ENCODE peak calls at places on chromosomes 5 and 9, in five cellular contexts. H, S, P, I and T are unnamed samples.

GRCh38 chr5:103744159-103744558 is 181.6 kb upstream of the NUDT12 start:
- DNase-seq in H (no peak), S (no peak), P (no peak), I (peak; percentile 46), T (no peak)

GRCh38 chr5:112479418-112479817 is 60.3 kb upstream of the EPB41L4A start:
- DNase-seq in H (no peak), S (no peak), P (no peak), I (peak; percentile 54), T (no peak)

GRCh38 chr9:87280421-87280820 is 217.2 kb upstream of the DAPK1 start:
- DNase-seq in H (no peak), S (no peak), P (no peak), I (peak; percentile 92), T (no peak)

GRCh38 chr5:1330146-1330846 is 14.6 kb downstream of the CLPTM1L start:
- DNase-seq in H (peak; percentile 61), S (peak; percentile 94), P (no peak), I (no peak), T (no peak)

GRCh38 chr5:122112063-122112462 is 17.3 kb upstream of the ZNF474 start:
- DNase-seq in H (no peak), S (no peak), P (no peak), I (no peak), T (peak; percentile 11)

GRCh38 chr9:32783168-32783891 is at the start of gene TMEM215:
- DNase-seq in H (no peak), S (no peak), P (no peak), I (no peak), T (peak; percentile 7)

GRCh38 chr9:76634356-76635054 is 129.7 kb upstream of the PCA3 start:
- DNase-seq in H (no peak), S (no peak), P (no peak), I (peak; percentile 81), T (peak; percentile 59)

GRCh38 chr5:53479656-53480473 is 564 bp upstream of the FST start:
- DNase-seq in H (peak; percentile 39), S (peak; percentile 52), P (peak; percentile 29), I (peak; percentile 73), T (peak; percentile 52)

GRCh38 chr9:76638001-76638400 is 126.2 kb upstream of the PCA3 start:
- DNase-seq in H (no peak), S (no peak), P (no peak), I (no peak), T (no peak)

GRCh38 chr5:119678351-119679028 is 49.1 kb downstream of the FAM170A start:
- DNase-seq in H (no peak), S (no peak), P (no peak), I (no peak), T (no peak)

GRCh38 chr5:150114773-150115408 is 28.5 kb upstream of the CSF1R start:
- DNase-seq in H (no peak), S (peak; percentile 11), P (peak; percentile 6), I (no peak), T (no peak)

GRCh38 chr5:130520211-130520610 is 615.9 kb downstream of the CHSY3 start:
- DNase-seq in H (no peak), S (no peak), P (no peak), I (no peak), T (no peak)

GRCh38 chr5:57033103-57033502 is 81.2 kb upstream of the MIER3 start:
- DNase-seq in H (peak; percentile 91), S (peak; percentile 72), P (no peak), I (no peak), T (peak; percentile 43)

GRCh38 chr9:4147476-4148214 is 152.2 kb downstream of the GLIS3 start:
- DNase-seq in H (peak; percentile 9), S (no peak), P (no peak), I (no peak), T (no peak)

GRCh38 chr9:124815601-124816000 is 37.7 kb upstream of the WDR38 start:
- DNase-seq in H (no peak), S (no peak), P (no peak), I (no peak), T (no peak)

DNA sequence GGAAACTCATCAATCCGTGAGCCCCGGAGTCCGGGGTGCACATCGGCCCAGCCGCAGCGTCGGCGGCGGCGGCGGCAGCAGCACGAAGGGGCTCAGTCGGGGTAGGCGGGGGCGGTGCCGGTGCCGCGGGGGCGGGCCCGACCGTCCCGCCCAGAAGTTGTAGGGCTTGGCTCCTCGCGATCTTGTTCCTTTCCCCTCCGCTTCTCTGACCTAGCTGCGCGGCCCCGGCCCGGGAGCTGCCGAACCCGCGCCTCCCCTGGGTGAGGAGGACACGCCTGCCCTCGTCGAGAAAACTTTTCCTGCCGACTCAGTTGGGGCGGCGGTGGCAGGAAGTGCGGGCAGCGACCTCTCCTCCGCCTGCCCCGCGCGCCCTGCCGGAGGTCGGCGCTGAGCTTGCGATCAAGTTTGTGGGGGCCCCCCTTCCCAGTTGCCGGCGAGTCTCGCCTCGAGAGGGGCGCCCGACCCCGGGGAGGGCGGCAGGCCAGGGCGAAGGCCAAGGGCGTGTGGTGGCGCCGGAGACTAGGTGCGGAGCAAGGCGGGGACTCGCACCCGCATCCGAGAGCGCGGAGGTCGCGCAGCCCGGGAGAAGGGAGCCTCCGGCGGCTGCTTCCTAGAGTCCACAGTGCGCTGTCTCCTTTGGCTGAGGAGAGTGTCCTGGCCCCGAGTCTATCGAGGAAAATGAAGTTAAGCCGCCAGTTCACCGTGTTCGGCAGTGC is at the start of gene MAN2A1:
- DNase-seq in H (peak; percentile 87), S (peak; percentile 79), P (peak; percentile 50), I (peak; percentile 47), T (peak; percentile 87)
- TF ChIP-seq POLR2A in H (peak; percentile 74), S (no peak), P (no peak), I (peak; percentile 36), T (peak; percentile 26)

GRCh38 chr9:98253563-98253962 is 1.9 kb downstream of the TBC1D2 start:
- DNase-seq in H (no peak), S (no peak), P (no peak), I (no peak), T (no peak)

GRCh38 chr9:98255064-98255577 is 328 bp downstream of the TBC1D2 start:
- DNase-seq in H (peak; percentile 45), S (peak; percentile 46), P (no peak), I (peak; percentile 61), T (peak; percentile 68)

GRCh38 chr9:98254236-98255063 is 999 bp downstream of the TBC1D2 start:
- DNase-seq in H (no peak), S (no peak), P (no peak), I (no peak), T (no peak)

GRCh38 chr9:98256632-98257218 is 1.3 kb upstream of the TBC1D2 start:
- DNase-seq in H (no peak), S (no peak), P (no peak), I (no peak), T (peak; percentile 67)

DNA sequence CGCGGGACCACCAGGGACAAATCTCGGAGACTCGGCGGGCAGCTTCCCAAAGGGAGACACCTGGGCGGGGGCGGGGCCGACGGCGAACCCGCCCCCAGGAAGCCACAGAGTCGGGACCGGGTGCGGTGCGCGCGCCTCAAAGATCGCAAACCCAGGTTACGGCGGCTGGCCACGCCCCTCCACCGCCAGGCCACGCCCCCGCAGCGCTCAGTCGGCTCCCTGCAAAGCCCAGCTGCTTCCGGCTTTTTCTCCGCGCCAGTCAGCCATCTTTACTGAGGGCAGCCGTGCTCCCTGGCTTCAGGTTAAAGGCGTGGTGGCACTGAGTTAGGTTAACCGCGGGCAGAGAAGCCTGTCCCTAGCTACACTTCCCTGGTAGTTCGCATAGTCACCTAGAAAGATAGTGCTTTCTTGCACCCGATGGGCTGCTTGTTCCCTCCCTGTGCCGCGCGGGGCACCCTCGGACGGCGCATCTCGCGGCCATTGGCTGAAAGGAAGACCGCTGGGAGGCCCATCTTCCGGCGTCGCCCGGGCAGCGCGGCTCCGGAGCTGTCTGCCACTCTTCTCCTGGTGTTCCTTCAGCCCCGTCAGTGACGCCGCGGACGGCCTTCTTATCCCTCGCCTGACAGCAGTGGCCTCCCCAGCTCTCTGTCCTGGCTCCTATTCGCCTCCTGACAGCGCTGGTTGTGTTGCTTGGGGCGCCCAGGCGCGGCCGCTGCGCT is at the start of gene TBC1D2:
- DNase-seq in H (peak; percentile 99), S (peak; percentile 99), P (peak; percentile 97), I (peak; percentile 90), T (peak; percentile 97)
- TF ChIP-seq POLR2A in H (peak; percentile 71), S (no peak), P (peak; percentile 58), I (no peak), T (peak; percentile 79)

GRCh38 chr9:127940598-127940997 is 2.9 kb upstream of the DPM2 start:
- DNase-seq in H (no peak), S (no peak), P (no peak), I (no peak), T (peak; percentile 72)

GRCh38 chr9:127943011-127943662 is 5.5 kb upstream of the DPM2 start:
- DNase-seq in H (no peak), S (no peak), P (no peak), I (no peak), T (no peak)

GRCh38 chr9:127943746-127944145 is 6.1 kb upstream of the DPM2 start:
- DNase-seq in H (peak; percentile 87), S (peak; percentile 87), P (peak; percentile 88), I (peak; percentile 73), T (peak; percentile 88)

GRCh38 chr9:127941062-127941925 is 3.6 kb upstream of the DPM2 start:
- DNase-seq in H (no peak), S (no peak), P (no peak), I (no peak), T (peak; percentile 46)

DNA sequence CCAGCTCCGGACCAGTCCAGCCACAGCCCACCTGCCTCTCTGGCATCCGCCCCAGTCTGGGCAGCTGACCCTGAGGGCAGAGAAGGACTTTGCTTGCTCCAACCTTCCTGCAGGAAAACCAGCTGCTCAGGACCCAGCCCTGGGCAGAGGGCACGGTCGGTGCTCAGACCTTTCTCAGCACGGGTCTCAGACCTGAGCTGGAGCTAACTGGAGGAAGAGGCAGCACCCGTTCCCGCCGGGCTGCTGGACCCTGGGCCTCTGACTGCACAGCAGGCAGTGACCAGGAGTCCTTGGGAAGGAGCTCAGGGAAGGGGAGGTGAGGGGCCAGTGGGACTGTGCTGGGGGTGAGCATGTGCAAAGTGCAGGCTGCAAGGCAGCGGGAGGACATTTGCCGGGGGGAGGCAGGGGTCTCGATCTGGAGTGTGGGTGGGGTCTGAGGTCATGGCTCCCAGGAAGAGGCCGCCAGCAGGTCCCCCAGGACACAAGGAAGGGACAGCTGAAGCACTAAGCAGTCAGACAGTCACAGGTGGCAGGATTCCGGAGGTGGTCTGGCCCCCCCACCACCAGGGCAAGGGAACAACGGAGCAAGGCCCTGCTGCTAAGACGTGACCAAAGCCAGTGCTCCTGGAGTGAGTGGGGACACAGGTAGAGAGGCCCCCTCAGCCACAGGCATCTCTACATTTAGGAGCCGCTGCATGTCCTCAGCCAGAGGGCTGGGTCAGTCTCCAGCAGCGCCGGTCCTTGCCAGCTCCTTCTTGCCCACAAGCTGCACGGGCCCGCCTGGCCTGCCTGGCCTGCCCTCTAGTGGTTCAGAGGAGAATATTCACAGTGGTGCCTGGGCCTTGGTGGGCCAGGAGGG is 4.7 kb upstream of the DPM2 start:
- DNase-seq in H (peak; percentile 63), S (peak; percentile 73), P (peak; percentile 69), I (peak; percentile 54), T (peak; percentile 84)
- TF ChIP-seq POLR2A in H (no peak), S (no peak), P (no peak), I (no peak), T (no peak)

GRCh38 chr5:161703528-161703927 is 18.0 kb downstream of the GABRA6 start:
- DNase-seq in H (no peak), S (no peak), P (no peak), I (no peak), T (no peak)

GRCh38 chr5:161696992-161697391 is 11.5 kb downstream of the GABRA6 start:
- DNase-seq in H (no peak), S (no peak), P (no peak), I (no peak), T (no peak)

DNA sequence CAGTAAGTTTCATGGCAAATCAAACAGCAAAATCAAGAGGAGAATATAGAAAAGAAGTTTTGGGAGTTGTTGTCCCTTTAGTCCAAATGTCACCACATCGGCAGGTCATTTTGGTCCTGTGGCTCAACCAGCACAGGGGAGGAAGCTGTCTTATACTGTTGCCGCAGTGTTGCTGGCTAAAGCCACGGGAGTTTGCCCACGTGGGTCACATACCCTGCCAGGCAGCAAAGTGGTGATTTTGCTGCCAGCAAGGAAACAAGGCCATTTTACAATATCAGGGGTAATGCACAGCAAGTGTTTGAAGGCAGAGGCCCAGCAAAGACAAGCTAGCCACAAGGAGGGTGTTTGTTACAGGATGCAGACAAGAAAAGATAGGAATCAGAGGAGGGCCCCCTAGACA is 14.5 kb downstream of the GABRA6 start:
- DNase-seq in H (no peak), S (no peak), P (no peak), I (no peak), T (no peak)
- TF ChIP-seq POLR2A in H (no peak), S (no peak), P (no peak), I (no peak), T (no peak)